ENCODE peak calls at places on chromosomes 5 and 9, in nine cellular contexts. Q is A549, G is K562, P is H1, F is SK-N-SH, Y is HCT116, W is endothelial cell of umbilical vein, S is HepG2, Z is GM12878. O is an unnamed sample.
A peak's percentile ranks its signal among the peaks of the same experiment; 100 is the strongest.

GRCh38 chr5:175329976-175330375 is 114.0 kb downstream of the DRD1 start:
- DNase-seq in Y (no peak), Q (no peak), G (no peak), S (no peak), P (no peak), W (no peak), Z (no peak), F (no peak), O (no peak)

GRCh38 chr5:1010181-1010510 is 1.5 kb downstream of the NKD2 start:
- DNase-seq in P (no peak), F (no peak), W (no peak), Z (no peak), Y (no peak), G (peak; percentile 58), Q (peak; percentile 43), S (peak; percentile 56), O (peak; percentile 75)

GRCh38 chr5:127993476-127993875 is 90.1 kb upstream of the SLC12A2 start:
- DNase-seq in Z (no peak), Q (no peak), P (no peak), S (no peak), Y (no peak), G (no peak), W (no peak), F (no peak), O (no peak)

GRCh38 chr5:57832873-57833272 is 350.3 kb upstream of the ACTBL2 start:
- DNase-seq in P (no peak), W (peak; percentile 87), Y (no peak), Z (no peak), G (no peak), Q (no peak), F (peak; percentile 26), S (no peak), O (no peak)

GRCh38 chr9:35490155-35490909 is 421 bp downstream of the RUSC2 start:
- DNase-seq in Z (no peak), Y (no peak), W (no peak), G (peak; percentile 14), S (no peak), F (peak; percentile 52), Q (peak; percentile 53), P (peak; percentile 66), O (no peak)

GRCh38 chr5:127867006-127867788 is 164.0 kb downstream of the CCDC192 start:
- DNase-seq in Z (no peak), Q (no peak), S (no peak), W (no peak), P (no peak), F (no peak), Y (no peak), G (no peak), O (peak; percentile 73)

GRCh38 chr5:139251281-139251687 is 42.3 kb upstream of the MATR3 start:
- DNase-seq in S (no peak), F (no peak), P (no peak), Q (no peak), Y (no peak), Z (peak; percentile 38), W (peak; percentile 57), G (peak; percentile 45), O (peak; percentile 54)

GRCh38 chr5:170963521-170963920 is 101.7 kb downstream of the RANBP17 start:
- DNase-seq in Q (no peak), Z (no peak), P (no peak), S (no peak), G (no peak), Y (no peak), F (no peak), W (no peak), O (no peak)

GRCh38 chr9:123365287-123365880 is 9.4 kb downstream of the CRB2 start:
- DNase-seq in S (peak; percentile 29), Y (no peak), W (no peak), F (no peak), G (no peak), Q (no peak), Z (no peak), P (no peak), O (no peak)

GRCh38 chr9:114271556-114272510 is 51.1 kb upstream of the ORM1 start:
- DNase-seq in F (peak; percentile 78), S (peak; percentile 28), Z (no peak), Q (no peak), W (peak; percentile 58), G (no peak), P (peak; percentile 80), Y (peak; percentile 28), O (peak; percentile 78)

GRCh38 chr9:129469988-129470316 is 150.9 kb downstream of the C9orf50 start:
- DNase-seq in S (no peak), Y (no peak), G (no peak), F (no peak), P (no peak), W (no peak), Z (no peak), Q (no peak), O (no peak)

GRCh38 chr5:140255460-140256157 is 47.3 kb downstream of the PFDN1 start:
- DNase-seq in G (no peak), P (no peak), W (no peak), Y (no peak), Z (no peak), S (no peak), F (no peak), Q (no peak), O (no peak)

GRCh38 chr5:140256726-140257125 is 46.2 kb downstream of the PFDN1 start:
- DNase-seq in G (no peak), Z (no peak), W (no peak), P (no peak), S (no peak), Y (no peak), Q (no peak), F (no peak), O (no peak)

GRCh38 chr5:140251527-140251973 is 51.4 kb downstream of the PFDN1 start:
- DNase-seq in S (no peak), Y (peak; percentile 67), G (no peak), W (peak; percentile 89), P (no peak), Q (peak; percentile 37), F (no peak), Z (peak; percentile 61), O (peak; percentile 85)

GRCh38 chr5:140252470-140253126 is 50.3 kb downstream of the PFDN1 start:
- DNase-seq in P (no peak), F (no peak), W (no peak), G (no peak), Q (no peak), S (no peak), Z (no peak), Y (no peak), O (no peak)

GRCh38 chr5:140253985-140254384 is 48.9 kb downstream of the PFDN1 start:
- DNase-seq in S (peak; percentile 15), P (no peak), F (no peak), Y (no peak), Z (no peak), Q (no peak), W (no peak), G (no peak), O (no peak)
- TF ChIP-seq MAX in S (no peak), P (no peak), F (no peak), Y (no peak), Z (no peak), Q (no peak), W (no peak), G (no peak), O (no peak)

DNA sequence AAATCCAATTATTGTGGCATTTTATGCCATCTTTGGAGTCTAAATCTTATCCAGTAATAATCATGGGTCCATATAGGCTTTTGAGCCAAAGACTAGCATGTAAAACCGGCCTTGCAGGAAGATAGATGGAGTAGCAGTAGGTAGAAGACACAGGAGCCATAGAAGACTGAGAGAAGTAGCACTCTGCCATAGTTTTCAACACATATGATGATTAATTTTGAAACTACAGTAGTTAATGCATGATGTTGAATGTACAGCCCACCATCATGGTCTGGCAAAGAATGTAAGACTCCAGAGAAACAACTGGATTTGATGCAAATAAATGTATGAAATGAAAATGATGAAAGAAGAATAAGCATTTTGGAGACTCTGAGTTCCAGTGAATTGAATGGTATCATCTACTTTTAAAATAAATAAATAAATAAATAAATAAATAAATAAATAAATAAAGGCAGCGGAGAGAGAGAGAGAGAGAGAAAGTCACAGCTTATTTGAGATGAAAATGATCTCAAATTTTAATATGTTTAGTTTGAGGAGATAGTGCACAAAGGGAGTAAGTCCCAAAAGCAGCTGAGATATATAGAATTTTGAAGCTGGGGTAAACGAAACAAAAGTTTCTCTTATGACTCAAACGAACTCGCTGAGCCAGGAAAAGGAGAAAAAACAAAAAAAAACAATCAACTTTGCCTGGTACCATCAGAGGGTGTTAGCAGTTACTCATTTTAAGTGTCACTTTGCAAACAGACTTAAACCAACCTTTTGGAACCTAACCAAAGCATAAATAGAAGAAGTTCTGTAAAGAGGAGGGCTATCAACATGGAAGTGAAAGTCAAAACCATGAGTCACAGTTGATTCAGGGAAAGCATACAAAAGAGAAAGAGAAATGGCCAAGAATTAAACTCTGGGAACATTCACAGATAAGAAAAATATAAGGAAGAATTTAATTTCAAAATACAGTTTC is 388.7 kb downstream of the CETN3 start:
- DNase-seq in P (no peak), W (peak; percentile 88), Y (peak; percentile 51), S (peak; percentile 15), Q (no peak), F (no peak), G (no peak), Z (peak; percentile 87), O (peak; percentile 7)
- H3K4me3 ChIP-seq in P (no peak overlapping the region), W (peak overlapping the region; percentile 36), Y (peak overlapping the region; percentile 46), S (no peak overlapping the region), Q (peak overlapping the region; percentile 14), F (peak overlapping the region; percentile 51), G (no peak overlapping the region), Z (no peak overlapping the region), O (no peak overlapping the region)

GRCh38 chr9:128127568-128127989 is at the start of gene PTGES2:
- DNase-seq in Z (no peak), F (peak; percentile 91), W (peak; percentile 81), Y (peak; percentile 68), Q (peak; percentile 64), S (peak; percentile 68), G (peak; percentile 75), P (peak; percentile 80), O (peak; percentile 90)
- TF ChIP-seq CTCF in Z (no peak), F (no peak), W (no peak), Y (no peak), Q (no peak), S (no peak), G (no peak), P (no peak), O (no peak)

GRCh38 chr5:108637110-108637509 is 110.6 kb upstream of the FER start:
- DNase-seq in S (no peak), Q (no peak), W (no peak), Y (no peak), P (no peak), G (no peak), F (no peak), Z (no peak), O (peak; percentile 29)

GRCh38 chr5:108639356-108639755 is 108.3 kb upstream of the FER start:
- DNase-seq in F (no peak), Z (no peak), Q (no peak), P (no peak), G (no peak), W (no peak), S (no peak), Y (no peak), O (no peak)

GRCh38 chr5:108634951-108635288 is 112.8 kb upstream of the FER start:
- DNase-seq in F (no peak), S (no peak), P (no peak), W (no peak), Q (no peak), Z (peak; percentile 20), G (no peak), Y (no peak), O (no peak)

GRCh38 chr5:108636135-108636888 is 111.4 kb upstream of the FER start:
- DNase-seq in F (no peak), S (no peak), Q (no peak), G (no peak), W (no peak), P (no peak), Z (no peak), Y (no peak), O (no peak)

GRCh38 chr5:108638021-108638420 is 109.7 kb upstream of the FER start:
- DNase-seq in Y (no peak), W (no peak), P (no peak), S (no peak), Z (no peak), Q (no peak), G (no peak), F (no peak), O (no peak)
- TF ChIP-seq MAX in Y (no peak), W (no peak), P (no peak), S (no peak), Z (no peak), Q (no peak), G (no peak), F (no peak), O (no peak)